ENCODE peak calls at places on chromosomes 6 and 20, in seven cellular contexts. One of them, this sample, is unnamed.

GRCh38 chr6:45590225-45590624 is 212.5 kb upstream of the SUPT3H start:
- DNase-seq in uterus: peak
- DNase-seq in heart left ventricle: no peak
- DNase-seq in HCT116: no peak
- DNase-seq in A549: peak
- DNase-seq in H54: peak
- DNase-seq in body of pancreas: no peak
- DNase-seq in this sample: no peak

GRCh38 chr6:36852481-36853147 is 13.4 kb upstream of the CPNE5 start:
- DNase-seq in H54: peak
- DNase-seq in uterus: no peak
- DNase-seq in heart left ventricle: peak
- DNase-seq in body of pancreas: no peak
- DNase-seq in HCT116: no peak
- DNase-seq in A549: no peak
- DNase-seq in this sample: no peak

GRCh38 chr6:4447646-4448315 is 312.4 kb upstream of the ECI2 start:
- DNase-seq in H54: no peak
- DNase-seq in body of pancreas: no peak
- DNase-seq in heart left ventricle: no peak
- DNase-seq in HCT116: no peak
- DNase-seq in A549: no peak
- DNase-seq in uterus: no peak
- DNase-seq in this sample: no peak

GRCh38 chr6:33979750-33980149 is 166.1 kb downstream of the GRM4 start:
- DNase-seq in heart left ventricle: no peak
- DNase-seq in H54: no peak
- DNase-seq in uterus: peak
- DNase-seq in A549: no peak
- DNase-seq in body of pancreas: no peak
- DNase-seq in HCT116: no peak
- DNase-seq in this sample: no peak

GRCh38 chr6:83092756-83093399 is 25.4 kb downstream of the DOP1A start:
- DNase-seq in heart left ventricle: no peak
- DNase-seq in body of pancreas: no peak
- DNase-seq in uterus: no peak
- DNase-seq in H54: no peak
- DNase-seq in HCT116: no peak
- DNase-seq in A549: no peak
- DNase-seq in this sample: no peak

GRCh38 chr6:139230421-139230840 is 61.4 kb downstream of the TXLNB start:
- DNase-seq in body of pancreas: no peak
- DNase-seq in A549: peak
- DNase-seq in heart left ventricle: no peak
- DNase-seq in HCT116: no peak
- DNase-seq in H54: no peak
- DNase-seq in uterus: no peak
- DNase-seq in this sample: no peak

GRCh38 chr20:63652192-63652980 is 838 bp downstream of the STMN3 start:
- DNase-seq in heart left ventricle: no peak
- DNase-seq in HCT116: no peak
- DNase-seq in A549: no peak
- DNase-seq in body of pancreas: no peak
- DNase-seq in uterus: no peak
- DNase-seq in H54: no peak
- DNase-seq in this sample: no peak

GRCh38 chr6:142612956-142613355 is 311.1 kb downstream of the ADGRG6 start:
- DNase-seq in A549: no peak
- DNase-seq in heart left ventricle: no peak
- DNase-seq in body of pancreas: no peak
- DNase-seq in uterus: no peak
- DNase-seq in HCT116: no peak
- DNase-seq in H54: no peak
- DNase-seq in this sample: no peak

GRCh38 chr20:44576297-44576696 is 6.1 kb upstream of the PKIG start:
- DNase-seq in HCT116: no peak
- DNase-seq in A549: peak
- DNase-seq in H54: no peak
- DNase-seq in uterus: no peak
- DNase-seq in heart left ventricle: no peak
- DNase-seq in body of pancreas: no peak
- DNase-seq in this sample: no peak

GRCh38 chr6:121615493-121615892 is 180.0 kb downstream of the GJA1 start:
- DNase-seq in heart left ventricle: no peak
- DNase-seq in uterus: no peak
- DNase-seq in body of pancreas: no peak
- DNase-seq in H54: no peak
- DNase-seq in A549: peak
- DNase-seq in HCT116: peak
- DNase-seq in this sample: no peak

GRCh38 chr6:80132942-80133517 is 26.6 kb downstream of the BCKDHB start:
- DNase-seq in body of pancreas: peak
- DNase-seq in HCT116: peak
- DNase-seq in heart left ventricle: peak
- DNase-seq in A549: peak
- DNase-seq in H54: no peak
- DNase-seq in uterus: peak
- DNase-seq in this sample: peak

GRCh38 chr20:57654998-57655811 is 35.0 kb upstream of the ZBP1 start:
- DNase-seq in uterus: peak
- DNase-seq in H54: no peak
- DNase-seq in A549: no peak
- DNase-seq in HCT116: no peak
- DNase-seq in body of pancreas: peak
- DNase-seq in heart left ventricle: no peak
- DNase-seq in this sample: no peak

GRCh38 chr6:49463612-49463967 is 420 bp downstream of the CENPQ start:
- DNase-seq in A549: no peak
- DNase-seq in uterus: no peak
- DNase-seq in heart left ventricle: no peak
- DNase-seq in HCT116: no peak
- DNase-seq in H54: no peak
- DNase-seq in body of pancreas: no peak
- DNase-seq in this sample: no peak

GRCh38 chr6:49462599-49462926 is 490 bp downstream of the MMUT start:
- DNase-seq in HCT116: no peak
- DNase-seq in body of pancreas: no peak
- DNase-seq in heart left ventricle: no peak
- DNase-seq in H54: no peak
- DNase-seq in A549: no peak
- DNase-seq in uterus: no peak
- DNase-seq in this sample: no peak

GRCh38 chr6:49464691-49465090 is 1.5 kb downstream of the CENPQ start:
- DNase-seq in A549: no peak
- DNase-seq in body of pancreas: no peak
- DNase-seq in heart left ventricle: no peak
- DNase-seq in uterus: no peak
- DNase-seq in H54: no peak
- DNase-seq in HCT116: no peak
- DNase-seq in this sample: no peak

GRCh38 chr6:49462071-49462470 is 982 bp downstream of the MMUT start:
- DNase-seq in HCT116: no peak
- DNase-seq in body of pancreas: no peak
- DNase-seq in heart left ventricle: no peak
- DNase-seq in H54: no peak
- DNase-seq in A549: no peak
- DNase-seq in uterus: no peak
- DNase-seq in this sample: no peak

DNA sequence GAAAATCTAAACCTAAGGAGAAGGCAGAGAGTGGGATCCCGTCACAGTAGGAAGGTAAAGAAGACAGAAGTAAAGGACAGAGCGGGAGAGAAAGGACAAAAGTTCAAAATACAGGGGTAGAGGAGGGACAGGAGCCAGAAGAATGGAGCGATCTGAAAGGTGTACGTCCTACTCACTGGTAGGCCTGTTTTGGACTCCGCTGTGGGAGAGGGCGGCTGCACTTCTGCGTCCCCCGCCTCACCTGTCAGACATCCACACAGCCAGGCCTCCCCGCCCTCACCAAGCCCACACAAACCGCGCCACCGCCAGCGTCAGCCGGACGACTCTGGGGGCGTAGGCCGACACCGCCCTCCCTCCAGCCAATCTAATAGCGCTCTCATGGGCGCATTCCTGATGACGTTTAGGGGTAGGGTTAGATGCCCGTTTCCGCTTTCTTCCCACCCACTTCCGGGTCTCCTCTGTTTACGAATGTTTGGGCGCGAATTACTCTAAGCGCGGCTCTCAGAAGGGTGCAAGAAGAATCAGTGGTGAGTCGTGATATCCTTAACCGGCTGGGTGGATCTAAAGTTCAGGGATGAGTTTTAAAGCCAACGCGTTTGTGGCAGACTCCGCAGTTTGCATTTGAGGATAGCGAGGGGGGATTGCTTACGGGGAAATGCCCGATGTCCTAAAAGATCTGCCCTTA is at the start of the genes CENPQ and MMUT:
- DNase-seq in uterus: peak
- DNase-seq in heart left ventricle: peak
- DNase-seq in H54: peak
- DNase-seq in A549: peak
- DNase-seq in HCT116: peak
- DNase-seq in body of pancreas: peak
- DNase-seq in this sample: peak
- TF ChIP-seq POLR2A in uterus: peak
- TF ChIP-seq POLR2A in heart left ventricle: peak
- TF ChIP-seq POLR2A in H54: peak
- TF ChIP-seq POLR2A in A549: peak
- TF ChIP-seq POLR2A in HCT116: peak
- TF ChIP-seq POLR2A in body of pancreas: peak
- TF ChIP-seq POLR2A in this sample: peak

GRCh38 chr6:112160745-112161144 is 73.4 kb downstream of the FAM229B start:
- DNase-seq in H54: no peak
- DNase-seq in HCT116: no peak
- DNase-seq in A549: no peak
- DNase-seq in uterus: no peak
- DNase-seq in body of pancreas: no peak
- DNase-seq in heart left ventricle: no peak
- DNase-seq in this sample: no peak

GRCh38 chr6:112163295-112164257 is 76.2 kb downstream of the FAM229B start:
- DNase-seq in HCT116: peak
- DNase-seq in body of pancreas: peak
- DNase-seq in A549: peak
- DNase-seq in uterus: peak
- DNase-seq in heart left ventricle: peak
- DNase-seq in H54: peak
- DNase-seq in this sample: peak
- TF ChIP-seq POLR2A in HCT116: no peak
- TF ChIP-seq POLR2A in body of pancreas: no peak
- TF ChIP-seq POLR2A in A549: no peak
- TF ChIP-seq POLR2A in uterus: no peak
- TF ChIP-seq POLR2A in heart left ventricle: no peak
- TF ChIP-seq POLR2A in H54: no peak
- TF ChIP-seq POLR2A in this sample: no peak

DNA sequence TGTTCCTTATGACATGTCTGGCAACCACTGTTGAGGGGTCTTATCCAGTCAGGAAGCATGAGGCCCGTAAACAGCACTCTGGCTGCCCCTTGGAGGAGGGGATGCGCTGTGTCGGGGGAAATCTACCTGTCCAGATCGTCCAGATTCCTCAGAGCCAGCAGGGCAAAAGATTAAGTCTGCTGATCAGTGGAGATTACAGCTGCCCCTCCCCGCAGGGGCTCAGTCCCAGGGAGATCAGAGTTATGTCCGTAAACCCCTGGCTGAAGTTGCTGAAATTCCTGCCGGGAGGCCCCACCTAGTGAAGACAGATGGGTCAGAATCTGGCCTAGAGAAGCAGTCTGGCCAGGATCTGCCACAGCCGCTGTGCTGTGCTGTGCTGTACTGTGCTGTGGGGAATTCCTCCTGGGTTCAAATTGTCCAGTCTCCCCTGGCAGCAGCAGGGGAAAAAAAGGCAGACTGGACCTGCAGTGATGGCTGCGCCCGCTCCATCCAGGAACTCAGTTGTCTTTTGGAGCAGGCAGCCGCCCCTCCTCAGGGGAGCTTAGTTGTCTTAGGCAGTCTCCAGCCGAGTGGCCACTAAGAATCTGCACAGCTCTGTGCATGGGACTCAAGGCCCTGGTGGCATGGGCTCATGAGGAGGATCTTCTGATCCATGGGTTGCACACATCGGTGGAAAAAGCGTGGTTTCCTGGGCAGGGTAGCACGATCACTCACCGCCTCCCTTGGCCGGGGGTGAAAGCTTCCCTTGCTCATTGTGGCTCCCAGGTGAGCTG is 1368.9 kb upstream of the ADGRB3 start:
- DNase-seq in H54: no peak
- DNase-seq in uterus: no peak
- DNase-seq in A549: no peak
- DNase-seq in heart left ventricle: no peak
- DNase-seq in body of pancreas: no peak
- DNase-seq in HCT116: no peak
- DNase-seq in this sample: no peak
- TF ChIP-seq POLR2A in H54: no peak
- TF ChIP-seq POLR2A in uterus: no peak
- TF ChIP-seq POLR2A in A549: no peak
- TF ChIP-seq POLR2A in heart left ventricle: no peak
- TF ChIP-seq POLR2A in body of pancreas: no peak
- TF ChIP-seq POLR2A in HCT116: no peak
- TF ChIP-seq POLR2A in this sample: no peak

GRCh38 chr6:69796627-69797390 is at the start of gene LMBRD1:
- DNase-seq in heart left ventricle: peak
- DNase-seq in A549: peak
- DNase-seq in body of pancreas: peak
- DNase-seq in HCT116: peak
- DNase-seq in H54: peak
- DNase-seq in uterus: peak
- DNase-seq in this sample: peak

GRCh38 chr6:69801225-69801624 is 4.4 kb upstream of the LMBRD1 start:
- DNase-seq in heart left ventricle: no peak
- DNase-seq in HCT116: no peak
- DNase-seq in body of pancreas: no peak
- DNase-seq in A549: no peak
- DNase-seq in uterus: no peak
- DNase-seq in H54: no peak
- DNase-seq in this sample: no peak

GRCh38 chr6:69792292-69792691 is 4.5 kb downstream of the LMBRD1 start:
- DNase-seq in body of pancreas: no peak
- DNase-seq in HCT116: no peak
- DNase-seq in uterus: no peak
- DNase-seq in heart left ventricle: no peak
- DNase-seq in A549: no peak
- DNase-seq in H54: no peak
- DNase-seq in this sample: no peak

GRCh38 chr6:69795469-69796080 is 1.2 kb downstream of the LMBRD1 start:
- DNase-seq in HCT116: no peak
- DNase-seq in heart left ventricle: no peak
- DNase-seq in uterus: no peak
- DNase-seq in H54: no peak
- DNase-seq in body of pancreas: no peak
- DNase-seq in A549: no peak
- DNase-seq in this sample: no peak

DNA sequence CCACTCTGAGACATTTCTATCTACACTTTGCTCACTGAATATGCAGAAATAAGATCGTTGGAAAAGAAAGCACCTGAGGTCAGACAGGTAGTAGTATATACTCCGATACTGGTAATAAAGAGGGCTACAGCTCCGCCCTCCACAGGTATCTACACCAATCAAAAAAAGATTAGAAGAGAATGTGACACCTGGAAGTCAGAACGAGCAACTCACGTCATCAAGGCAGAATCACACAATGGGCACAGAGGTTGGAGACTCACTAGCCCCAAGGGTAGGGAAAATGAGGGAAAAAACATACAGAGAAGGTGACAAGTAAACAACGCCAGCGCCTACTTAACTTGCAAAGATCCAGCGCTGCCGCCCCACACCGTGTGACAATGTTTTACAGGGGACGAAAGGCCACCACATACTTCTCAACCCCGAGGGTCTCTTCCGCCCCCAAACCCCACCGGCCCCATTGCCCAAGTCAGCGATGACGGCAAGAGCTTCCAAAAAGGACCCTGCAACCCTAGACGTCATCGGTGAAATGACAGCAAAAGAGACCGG is 656 bp downstream of the LMBRD1 start:
- DNase-seq in body of pancreas: peak
- DNase-seq in heart left ventricle: no peak
- DNase-seq in HCT116: peak
- DNase-seq in A549: peak
- DNase-seq in uterus: no peak
- DNase-seq in H54: no peak
- DNase-seq in this sample: peak
- TF ChIP-seq POLR2A in body of pancreas: peak
- TF ChIP-seq POLR2A in heart left ventricle: no peak
- TF ChIP-seq POLR2A in HCT116: no peak
- TF ChIP-seq POLR2A in A549: no peak
- TF ChIP-seq POLR2A in uterus: no peak
- TF ChIP-seq POLR2A in H54: no peak
- TF ChIP-seq POLR2A in this sample: no peak

This sample was measured in tibial nerve.